ENCODE peak calls at places on chromosomes 11 and 22, in four cellular contexts. Z, F, X and G are unnamed samples.

GRCh38 chr11:116990811-116991210 is 107.4 kb downstream of the SIK3 start:
- DNase-seq in Z (no peak), F (no peak), X (no peak), G (no peak)

GRCh38 chr11:111922803-111923202 is 4.1 kb downstream of the C11orf52 start:
- DNase-seq in X (peak), F (no peak), Z (no peak), G (no peak)

GRCh38 chr11:76802621-76803020 is 19.5 kb downstream of the TSKU start:
- DNase-seq in Z (peak), F (peak), X (no peak), G (no peak)

GRCh38 chr11:131785801-131786200 is 415.4 kb downstream of the NTM start:
- DNase-seq in X (no peak), Z (no peak), F (no peak), G (no peak)

GRCh38 chr22:28917747-28918543 is 34.6 kb downstream of the ZNRF3 start:
- DNase-seq in Z (no peak), F (no peak), X (peak), G (no peak)

GRCh38 chr11:82003671-82004148 is 730.0 kb downstream of the FAM181B start:
- DNase-seq in X (peak), F (peak), Z (no peak), G (no peak)

GRCh38 chr11:1568451-1568911 is 3.6 kb downstream of the DUSP8 start:
- DNase-seq in F (no peak), X (no peak), Z (no peak), G (no peak)

GRCh38 chr11:108923413-108923812 is 258.5 kb downstream of the DDX10 start:
- DNase-seq in Z (no peak), X (no peak), F (no peak), G (no peak)

GRCh38 chr11:124644426-124645280 is 22.0 kb downstream of the TBRG1 start:
- DNase-seq in F (no peak), Z (peak), X (peak), G (no peak)

GRCh38 chr11:65429724-65430405 is 7.3 kb downstream of the NEAT1 start:
- DNase-seq in Z (peak), X (peak), F (no peak), G (no peak)

GRCh38 chr11:76598426-76598839 is 72.1 kb downstream of the LRRC32 start:
- DNase-seq in F (no peak), X (peak), Z (peak), G (no peak)

GRCh38 chr22:41927813-41928212 is 1.2 kb upstream of the TNFRSF13C start:
- DNase-seq in Z (no peak), F (no peak), X (no peak), G (no peak)

GRCh38 chr22:33272180-33272579 is 214.0 kb upstream of the SYN3 start:
- DNase-seq in X (no peak), Z (no peak), F (no peak), G (no peak)

DNA sequence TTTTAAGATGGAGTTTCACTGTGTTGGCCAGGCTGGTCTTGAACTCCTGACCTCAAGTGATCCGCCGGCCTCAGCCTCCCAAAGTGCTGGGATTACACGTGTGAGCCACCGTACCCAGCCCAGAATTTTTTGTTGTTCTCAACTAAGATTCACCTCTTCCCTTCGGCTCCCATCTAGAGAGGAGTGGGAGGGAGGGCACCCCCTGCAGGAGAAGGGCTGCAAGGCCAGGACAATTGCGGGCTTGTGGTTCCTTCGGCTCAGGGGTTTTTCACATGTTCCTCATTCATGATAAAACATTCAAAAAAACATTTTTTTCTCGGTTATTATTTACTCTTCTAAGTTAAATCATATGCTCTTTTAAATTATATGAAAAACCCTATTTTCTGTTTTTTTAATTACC is 201.1 kb upstream of the LRRC4C start:
- DNase-seq in Z (no peak), X (no peak), F (no peak), G (no peak)
- TF ChIP-seq CTCF in Z (no peak), X (no peak), F (no peak), G (no peak)

DNA sequence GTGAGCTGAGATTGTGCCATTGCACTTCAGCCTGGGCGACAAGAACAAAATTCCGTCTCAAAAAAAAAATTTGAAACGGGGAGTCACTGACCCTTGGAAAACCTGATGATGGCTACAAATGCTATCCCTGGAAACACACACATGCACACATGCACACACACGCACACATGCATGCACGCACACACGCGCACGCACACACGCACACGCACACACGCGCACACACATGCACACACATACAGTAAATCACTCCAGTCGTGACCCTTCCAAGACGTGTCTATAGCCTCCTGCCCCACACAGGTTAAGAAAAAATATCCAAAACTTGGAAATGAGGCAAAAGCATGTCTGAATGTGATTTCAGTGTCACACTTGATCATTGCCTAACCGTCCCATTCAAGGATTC is 6.7 kb upstream of the CPT1A start:
- DNase-seq in Z (no peak), F (no peak), X (no peak), G (no peak)
- TF ChIP-seq CTCF in Z (no peak), F (no peak), X (no peak), G (no peak)

GRCh38 chr22:46296257-46297150 is at the start of gene GTSE1:
- DNase-seq in X (peak), F (peak), Z (peak), G (peak)
- TF ChIP-seq CTCF in X (peak), F (peak), Z (no peak), G (no peak)

GRCh38 chr22:48554893-48555552 is 1272.7 kb downstream of the BRD1 start:
- DNase-seq in X (no peak), F (no peak), Z (no peak), G (no peak)
- TF ChIP-seq CTCF in X (no peak), F (no peak), Z (no peak), G (no peak)

GRCh38 chr11:13963169-13963948 is 836 bp downstream of the SPON1 start:
- DNase-seq in F (peak), Z (no peak), X (peak), G (peak)
- TF ChIP-seq CTCF in F (no peak), Z (no peak), X (no peak), G (no peak)

GRCh38 chr11:126304457-126305072 is 705 bp downstream of the DCPS start:
- DNase-seq in Z (no peak), X (no peak), F (no peak), G (no peak)

GRCh38 chr11:126308271-126308671 is 4.4 kb downstream of the DCPS start:
- DNase-seq in X (no peak), Z (no peak), F (no peak), G (no peak)

GRCh38 chr11:126305699-126306098 is 1.8 kb downstream of the DCPS start:
- DNase-seq in X (no peak), Z (no peak), F (no peak), G (no peak)

GRCh38 chr11:126310229-126310991 is 6.5 kb downstream of the DCPS start:
- DNase-seq in F (peak), X (peak), Z (peak), G (peak)

GRCh38 chr11:126307706-126308105 is 3.8 kb downstream of the DCPS start:
- DNase-seq in Z (no peak), X (peak), F (no peak), G (no peak)
- TF ChIP-seq CTCF in Z (no peak), X (peak), F (peak), G (no peak)

GRCh38 chr11:61914471-61915171 is 2.7 kb downstream of the RAB3IL1 start:
- DNase-seq in X (no peak), F (no peak), Z (no peak), G (no peak)

GRCh38 chr11:61911701-61912529 is 5.5 kb downstream of the RAB3IL1 start:
- DNase-seq in F (no peak), Z (no peak), X (no peak), G (no peak)

GRCh38 chr11:61912530-61912898 is 4.9 kb downstream of the RAB3IL1 start:
- DNase-seq in Z (no peak), X (no peak), F (no peak), G (no peak)

GRCh38 chr11:61912991-61913698 is 4.2 kb downstream of the RAB3IL1 start:
- DNase-seq in F (no peak), X (no peak), Z (no peak), G (peak)

DNA sequence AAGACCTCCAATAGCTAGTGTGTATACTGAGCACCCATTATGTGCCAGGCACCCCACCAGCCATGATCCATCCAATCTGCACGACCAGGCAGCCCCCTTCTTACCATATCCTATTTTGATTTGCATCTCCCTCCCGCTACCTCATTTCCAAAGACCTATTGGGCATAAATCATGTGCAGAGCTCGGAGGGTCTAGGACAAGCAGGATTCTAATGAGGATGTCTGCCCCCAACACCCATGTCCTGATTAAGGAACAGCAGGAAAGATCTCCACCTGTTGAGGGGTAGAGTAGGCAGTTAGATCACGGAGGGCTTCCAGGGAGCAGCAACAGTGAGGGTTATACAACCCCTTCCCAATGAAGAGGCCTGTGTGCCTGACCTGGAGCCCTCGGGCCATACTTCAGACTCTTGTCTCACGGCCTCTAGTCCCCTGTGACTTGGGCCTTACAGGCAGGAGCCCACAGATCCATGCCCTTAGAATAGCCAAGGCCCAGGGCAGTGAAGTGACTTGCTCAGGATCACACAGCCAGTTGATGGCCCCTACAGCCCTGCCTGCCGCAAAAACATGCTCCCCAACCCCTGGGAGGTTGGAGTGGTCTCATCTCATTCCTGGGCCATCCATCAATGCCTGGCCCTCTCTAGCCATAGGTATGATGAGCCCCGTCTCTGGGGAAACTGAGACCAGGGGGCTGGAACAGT is 3.5 kb downstream of the RAB3IL1 start:
- DNase-seq in F (no peak), Z (no peak), X (no peak), G (peak)
- TF ChIP-seq CTCF in F (no peak), Z (no peak), X (no peak), G (no peak)

DNA sequence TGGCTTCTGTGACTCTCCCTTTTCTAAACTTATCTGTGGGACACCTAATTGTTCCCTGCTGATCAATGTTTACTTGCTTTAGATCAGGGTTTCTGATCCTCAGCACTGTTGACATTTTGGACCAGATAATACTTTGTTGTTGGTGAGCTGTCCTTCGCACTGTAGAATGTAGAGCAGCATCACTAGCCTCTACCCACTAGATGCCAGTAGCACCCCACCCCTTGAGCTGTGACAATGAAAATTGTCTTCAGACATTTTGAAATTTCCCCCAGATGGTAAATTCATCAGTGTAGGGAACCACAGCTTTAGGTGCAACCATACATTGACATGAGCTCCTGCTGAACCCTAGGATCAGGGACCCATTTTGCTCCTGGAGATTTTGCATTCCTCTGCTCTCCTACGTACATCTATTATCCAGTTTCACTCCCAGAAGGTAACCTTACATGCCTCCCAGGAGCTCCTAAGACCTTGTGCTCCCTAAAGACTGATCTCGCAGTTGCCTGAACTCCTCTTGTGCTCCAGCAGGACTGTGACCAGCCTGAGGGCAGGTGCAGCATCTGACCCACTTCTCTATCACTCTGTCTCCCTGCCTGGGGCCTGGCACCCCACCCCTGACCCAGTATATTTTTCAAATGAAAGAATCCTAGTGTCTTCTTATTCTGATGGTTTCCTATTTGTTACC is 107.8 kb downstream of the FAR1 start:
- DNase-seq in X (no peak), F (no peak), Z (no peak), G (no peak)
- TF ChIP-seq CTCF in X (no peak), F (no peak), Z (no peak), G (no peak)

GRCh38 chr11:83711035-83711630 is 425.0 kb upstream of the CCDC90B start:
- DNase-seq in X (no peak), F (no peak), Z (no peak), G (no peak)
- TF ChIP-seq CTCF in X (no peak), F (no peak), Z (no peak), G (no peak)